ENCODE peak calls at places on chromosomes 7 and 10, in nine cellular contexts. U, B, Z, D, W, G, X, E and V are unnamed samples.

GRCh38 chr7:139714163-139714901 is 63.5 kb downstream of the HIPK2 start:
- DNase-seq in U (no peak), B (no peak), Z (peak; percentile 96), D (peak; percentile 63), W (no peak), G (peak; percentile 92), X (no peak), E (no peak), V (no peak)

GRCh38 chr7:28688651-28689050 is 269.5 kb downstream of the TRIL start:
- DNase-seq in U (no peak), B (peak; percentile 63), Z (no peak), D (no peak), W (peak; percentile 74), G (no peak), X (peak; percentile 76), E (peak; percentile 54), V (no peak)

GRCh38 chr7:157525501-157525915 is 188.7 kb downstream of the DNAJB6 start:
- DNase-seq in U (no peak), B (no peak), Z (no peak), D (peak; percentile 28), W (no peak), G (no peak), X (no peak), E (no peak), V (no peak)

GRCh38 chr7:123472751-123473150 is 61.6 kb downstream of the IQUB start:
- DNase-seq in U (no peak), B (no peak), Z (no peak), D (no peak), W (no peak), G (no peak), X (no peak), E (no peak), V (no peak)

GRCh38 chr10:86225098-86225782 is 141.4 kb downstream of the GRID1 start:
- DNase-seq in U (no peak), B (peak; percentile 30), Z (no peak), D (no peak), W (peak; percentile 51), G (no peak), X (peak; percentile 9), E (peak; percentile 47), V (no peak)

GRCh38 chr10:89073719-89074118 is 83.1 kb downstream of the FAS start:
- DNase-seq in U (peak; percentile 30), B (peak; percentile 70), Z (no peak), D (no peak), W (no peak), G (no peak), X (no peak), E (no peak), V (no peak)

GRCh38 chr7:137080516-137081203 is 212.2 kb downstream of the CHRM2 start:
- DNase-seq in U (peak; percentile 80), B (no peak), Z (peak; percentile 46), D (no peak), W (no peak), G (no peak), X (no peak), E (no peak), V (no peak)

GRCh38 chr10:37856881-37857286 is 526 bp downstream of the ZNF248 start:
- DNase-seq in U (no peak), B (no peak), Z (peak; percentile 50), D (peak; percentile 51), W (no peak), G (peak; percentile 84), X (no peak), E (peak; percentile 62), V (no peak)

GRCh38 chr10:46216003-46216634 is 70.7 kb upstream of the ANTXRL start:
- DNase-seq in U (no peak), B (no peak), Z (no peak), D (no peak), W (no peak), G (peak; percentile 55), X (no peak), E (no peak), V (no peak)

GRCh38 chr10:92990615-92991014 is 70.0 kb upstream of the CYP26C1 start:
- DNase-seq in U (peak; percentile 33), B (peak; percentile 60), Z (peak; percentile 27), D (no peak), W (peak; percentile 30), G (no peak), X (no peak), E (peak; percentile 25), V (no peak)

GRCh38 chr7:128271471-128272454 is 30.7 kb downstream of the LEP start:
- DNase-seq in U (no peak), B (no peak), Z (no peak), D (peak; percentile 62), W (no peak), G (no peak), X (no peak), E (no peak), V (no peak)

GRCh38 chr7:24979863-24980694 is at the start of gene OSBPL3:
- DNase-seq in U (peak; percentile 98), B (peak; percentile 97), Z (peak; percentile 97), D (peak; percentile 96), W (peak; percentile 97), G (peak; percentile 98), X (peak; percentile 94), E (peak; percentile 96), V (peak; percentile 62)
- TF ChIP-seq CTCF in U (no peak), B (peak; percentile 3), Z (no peak), D (no peak), W (no peak), G (no peak), X (no peak), E (no peak), V (no peak)

GRCh38 chr10:70461397-70462348 is 16.9 kb upstream of the PALD1 start:
- DNase-seq in U (peak; percentile 51), B (peak; percentile 63), Z (peak; percentile 73), D (peak; percentile 61), W (peak; percentile 50), G (no peak), X (peak; percentile 48), E (peak; percentile 89), V (peak; percentile 71)
- TF ChIP-seq CTCF in U (peak; percentile 85), B (peak; percentile 86), Z (peak; percentile 96), D (peak; percentile 71), W (peak; percentile 95), G (peak; percentile 87), X (peak; percentile 88), E (peak; percentile 99), V (peak; percentile 76)

GRCh38 chr7:74083117-74083876 is at the start of gene LIMK1:
- DNase-seq in U (peak; percentile 84), B (peak; percentile 74), Z (peak; percentile 87), D (peak; percentile 82), W (peak; percentile 82), G (peak; percentile 96), X (peak; percentile 62), E (peak; percentile 75), V (peak; percentile 97)

GRCh38 chr7:74087791-74088453 is 4.3 kb downstream of the LIMK1 start:
- DNase-seq in U (no peak), B (no peak), Z (no peak), D (no peak), W (no peak), G (no peak), X (no peak), E (no peak), V (no peak)

GRCh38 chr7:74082770-74083116 is 861 bp upstream of the LIMK1 start:
- DNase-seq in U (no peak), B (no peak), Z (no peak), D (no peak), W (no peak), G (no peak), X (no peak), E (no peak), V (no peak)

GRCh38 chr7:74083928-74084721 is 521 bp downstream of the LIMK1 start:
- DNase-seq in U (peak; percentile 72), B (peak; percentile 48), Z (peak; percentile 22), D (no peak), W (peak; percentile 44), G (no peak), X (peak; percentile 51), E (peak; percentile 31), V (peak; percentile 57)

DNA sequence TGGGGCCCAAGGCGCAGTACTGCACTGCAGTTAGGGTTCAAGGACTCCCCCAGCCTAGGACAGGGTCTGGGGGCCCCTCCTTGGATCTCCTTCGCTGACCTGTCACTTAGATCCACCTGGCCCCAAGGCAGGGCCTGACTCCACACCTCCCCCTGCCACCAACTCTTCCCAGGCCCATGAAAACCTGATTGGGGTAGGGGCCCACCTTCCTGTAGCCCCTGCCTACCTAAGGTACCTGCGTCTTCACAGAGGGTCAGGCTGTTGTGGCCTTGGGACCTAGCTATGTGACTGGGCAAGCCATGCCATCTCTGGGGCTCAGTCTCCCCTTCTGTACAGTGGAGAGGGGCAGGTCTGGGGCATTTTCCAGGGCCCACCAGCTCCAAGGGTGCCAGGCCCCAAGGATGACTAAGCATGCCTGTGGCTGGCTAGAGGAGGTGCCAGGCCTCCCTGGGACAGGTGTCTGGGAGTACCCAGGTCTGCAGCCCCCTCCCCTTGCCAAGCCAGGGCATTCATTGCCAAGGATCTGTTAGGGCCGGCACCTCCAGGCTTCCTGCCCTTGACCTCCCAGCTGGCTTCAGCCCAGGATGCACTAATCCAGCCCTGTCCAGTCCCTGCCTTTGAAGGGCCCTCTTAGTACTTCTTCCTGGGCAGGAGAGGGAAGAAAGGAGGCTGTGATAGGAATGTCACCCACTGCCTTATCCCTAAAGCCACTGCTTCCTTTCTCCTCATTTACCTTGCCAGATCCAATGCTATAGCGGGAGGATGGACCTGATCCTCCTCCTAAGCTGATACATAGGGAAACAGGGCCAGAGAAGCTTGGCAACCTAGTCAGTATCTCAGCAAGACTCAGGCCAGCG is 1.3 kb downstream of the LIMK1 start:
- DNase-seq in U (no peak), B (no peak), Z (no peak), D (no peak), W (no peak), G (no peak), X (no peak), E (peak; percentile 8), V (no peak)
- TF ChIP-seq CTCF in U (no peak), B (no peak), Z (no peak), D (no peak), W (no peak), G (no peak), X (no peak), E (no peak), V (no peak)

GRCh38 chr7:135519871-135520270 is 10.0 kb upstream of the CNOT4 start:
- DNase-seq in U (no peak), B (no peak), Z (no peak), D (no peak), W (no peak), G (no peak), X (no peak), E (no peak), V (no peak)
- TF ChIP-seq CTCF in U (no peak), B (no peak), Z (no peak), D (no peak), W (no peak), G (no peak), X (no peak), E (no peak), V (no peak)

GRCh38 chr7:142303650-142304049 is 45.8 kb upstream of the PRSS58 start:
- DNase-seq in U (no peak), B (peak; percentile 20), Z (peak; percentile 20), D (no peak), W (no peak), G (no peak), X (no peak), E (peak; percentile 37), V (no peak)
- TF ChIP-seq CTCF in U (peak; percentile 16), B (no peak), Z (peak; percentile 35), D (no peak), W (no peak), G (peak; percentile 26), X (peak; percentile 57), E (peak; percentile 46), V (peak; percentile 54)